ENCODE peak calls at places on chromosome 19, in five cellular contexts. I, X, C, G and O are unnamed samples.

GRCh38 chr19:19461671-19462622 is 53.4 kb downstream of the TSSK6 start:
- DNase-seq in I (no peak), X (no peak), C (no peak), G (peak; percentile 57), O (peak; percentile 90)

GRCh38 chr19:10107254-10107653 is 1.1 kb downstream of the PPAN start:
- DNase-seq in I (no peak), X (no peak), C (no peak), G (no peak), O (no peak)

GRCh38 chr19:29941828-29942403 is at the start of gene URI1:
- DNase-seq in I (peak; percentile 99), X (peak; percentile 89), C (peak; percentile 38), G (peak; percentile 93), O (peak; percentile 90)

GRCh38 chr19:18763674-18764590 is 27.2 kb downstream of the COMP start:
- DNase-seq in I (no peak), X (peak; percentile 99), C (no peak), G (no peak), O (no peak)

GRCh38 chr19:30862876-30863275 is 486.4 kb downstream of the TSHZ3 start:
- DNase-seq in I (no peak), X (no peak), C (no peak), G (no peak), O (no peak)

GRCh38 chr19:13055213-13056051 is 47.2 kb downstream of the LYL1 start:
- DNase-seq in I (no peak), X (peak; percentile 99), C (peak; percentile 89), G (no peak), O (peak; percentile 68)

GRCh38 chr19:34994643-34995471 is 5.3 kb upstream of the GRAMD1A start:
- DNase-seq in I (no peak), X (no peak), C (no peak), G (no peak), O (no peak)

GRCh38 chr19:5951338-5951861 is 26.5 kb downstream of the RANBP3 start:
- DNase-seq in I (no peak), X (no peak), C (no peak), G (no peak), O (peak; percentile 63)

GRCh38 chr19:39826311-39826945 is 7.5 kb downstream of the DYRK1B start:
- DNase-seq in I (no peak), X (no peak), C (no peak), G (no peak), O (no peak)

GRCh38 chr19:10603873-10604459 is 16.9 kb upstream of the AP1M2 start:
- DNase-seq in I (no peak), X (no peak), C (no peak), G (peak; percentile 50), O (no peak)

GRCh38 chr19:10915511-10916091 is 12.8 kb downstream of the YIPF2 start:
- DNase-seq in I (no peak), X (peak; percentile 89), C (peak; percentile 85), G (no peak), O (no peak)

GRCh38 chr19:2449019-2449418 is 7.7 kb downstream of the LMNB2 start:
- DNase-seq in I (no peak), X (no peak), C (no peak), G (no peak), O (no peak)

GRCh38 chr19:45498411-45499195 is at the start of gene PPM1N:
- DNase-seq in I (no peak), X (no peak), C (no peak), G (peak; percentile 72), O (peak; percentile 87)

GRCh38 chr19:44741841-44742352 is 6.6 kb upstream of the BCL3 start:
- DNase-seq in I (no peak), X (peak; percentile 100), C (peak; percentile 100), G (no peak), O (no peak)

GRCh38 chr19:575527-576506 is 3.4 kb downstream of the BSG start:
- DNase-seq in I (no peak), X (peak; percentile 78), C (no peak), G (no peak), O (peak; percentile 18)

GRCh38 chr19:50500060-50500752 is 10.8 kb downstream of the JOSD2 start:
- DNase-seq in I (no peak), X (no peak), C (no peak), G (peak; percentile 45), O (peak; percentile 68)

GRCh38 chr19:18700501-18701249 is 17.2 kb downstream of the CRTC1 start:
- DNase-seq in I (peak; percentile 44), X (peak; percentile 50), C (no peak), G (peak; percentile 76), O (peak; percentile 83)

GRCh38 chr19:31096047-31096446 is 253.2 kb downstream of the TSHZ3 start:
- DNase-seq in I (no peak), X (no peak), C (no peak), G (no peak), O (peak; percentile 22)